ENCODE peak calls at places on chromosomes 2 and 18, in four cellular contexts. J is left ventricle myocardium inferior, W is sigmoid colon, C is tibial artery. T is an unnamed sample. For H3K9me3 and H3K4me1, the result is how much of the 10 kb centered on the place peaks cover.

GRCh38 chr2:216651370-216651881 is 18.2 kb downstream of the IGFBP2 start:
- DNase-seq in J (no peak), W (no peak), C (no peak), T (no peak)

GRCh38 chr2:198006733-198007132 is 202.3 kb downstream of the PLCL1 start:
- DNase-seq in W (no peak), C (no peak), J (no peak), T (no peak)

GRCh38 chr2:134465228-134465627 is 211.4 kb downstream of the MGAT5 start:
- DNase-seq in W (no peak), C (no peak), J (no peak), T (no peak)

GRCh38 chr18:9779630-9780029 is 71.5 kb downstream of the RAB31 start:
- DNase-seq in W (no peak), C (no peak), J (no peak), T (no peak)

GRCh38 chr18:58572181-58572580 is 56.7 kb downstream of the ALPK2 start:
- DNase-seq in W (peak), J (no peak), C (no peak), T (no peak)

GRCh38 chr2:145752091-145752806 is 1232.3 kb upstream of the ZEB2 start:
- DNase-seq in C (peak), W (no peak), J (no peak), T (no peak)

GRCh38 chr2:186456941-186457340 is 29.1 kb upstream of the ZC3H15 start:
- DNase-seq in J (no peak), W (no peak), C (no peak), T (no peak)

GRCh38 chr2:43228341-43228751 is 1.9 kb upstream of the ZFP36L2 start:
- DNase-seq in J (no peak), C (no peak), W (no peak), T (no peak)

GRCh38 chr18:24228661-24229053 is 89.8 kb downstream of the CABYR start:
- DNase-seq in C (no peak), J (no peak), W (no peak), T (no peak)

GRCh38 chr2:20390524-20391123 is 40.0 kb upstream of the PUM2 start:
- DNase-seq in W (no peak), C (no peak), J (no peak), T (no peak)

GRCh38 chr2:218895326-218895725 is 14.7 kb downstream of the WNT10A start:
- DNase-seq in W (no peak), C (no peak), J (no peak), T (peak)

GRCh38 chr2:163753721-163754120 is 17.9 kb upstream of the FIGN start:
- DNase-seq in C (no peak), W (no peak), J (no peak), T (no peak)

GRCh38 chr2:71148506-71149063 is 18.2 kb downstream of the MPHOSPH10 start:
- DNase-seq in J (peak), W (no peak), C (no peak), T (no peak)

GRCh38 chr18:47754311-47755101 is 176.0 kb downstream of the SMAD2 start:
- DNase-seq in J (no peak), W (no peak), C (no peak), T (no peak)

GRCh38 chr2:100405403-100406119 is 11.9 kb downstream of the CHST10 start:
- DNase-seq in J (no peak), C (no peak), W (no peak), T (no peak)

GRCh38 chr2:174485763-174486613 is 841 bp downstream of the GPR155 start:
- DNase-seq in J (peak), C (no peak), W (peak), T (no peak)

GRCh38 chr2:98374958-98375570 is 28.8 kb downstream of the CNGA3 start:
- DNase-seq in J (no peak), C (no peak), W (no peak), T (no peak)

GRCh38 chr18:24530630-24531111 is 70.2 kb downstream of the HRH4 start:
- DNase-seq in W (no peak), C (no peak), J (no peak), T (no peak)

GRCh38 chr18:58501497-58501896 is 127.4 kb downstream of the ALPK2 start:
- DNase-seq in C (no peak), J (no peak), W (no peak), T (no peak)

GRCh38 chr2:195758846-195759245 is 101.8 kb downstream of the SLC39A10 start:
- DNase-seq in W (no peak), J (no peak), C (no peak), T (no peak)

GRCh38 chr2:191376981-191377629 is 131.9 kb downstream of the MYO1B start:
- DNase-seq in W (peak), J (peak), C (peak), T (peak)

GRCh38 chr2:219171231-219171651 is 1.4 kb upstream of the SLC23A3 start:
- DNase-seq in J (peak), C (peak), W (peak), T (peak)

GRCh38 chr2:60411295-60411694 is 142.2 kb downstream of the BCL11A start:
- DNase-seq in W (no peak), J (no peak), C (no peak), T (no peak)

DNA sequence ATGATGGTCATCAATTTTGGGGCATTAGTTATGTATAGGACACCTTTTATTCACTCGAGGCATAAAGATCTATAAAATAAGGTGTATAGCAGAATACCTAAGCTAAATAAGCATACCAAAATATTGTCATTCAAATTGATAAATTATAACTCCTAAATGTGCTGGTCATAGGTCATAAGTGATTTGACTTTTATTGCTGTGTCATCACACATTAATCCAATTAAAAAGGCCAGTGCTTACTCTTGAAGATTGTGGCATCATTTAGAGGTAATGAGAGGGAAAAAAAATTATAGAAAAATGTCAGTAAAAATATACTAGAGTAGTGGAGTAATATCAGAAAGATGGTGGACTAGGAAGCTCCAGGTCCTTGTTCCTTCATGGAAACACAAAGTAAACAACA is 346.9 kb upstream of the LRRTM1 start:
- DNase-seq in W (no peak), C (no peak), J (no peak), T (no peak)
- H3K9me3 ChIP-seq in W (under half), C (under half), J (under half), T (under half)

GRCh38 chr2:135586148-135586547 is 54.9 kb downstream of the R3HDM1 start:
- DNase-seq in W (no peak), C (no peak), J (no peak), T (no peak)

GRCh38 chr2:135582383-135582782 is 51.1 kb downstream of the R3HDM1 start:
- DNase-seq in C (no peak), J (no peak), W (no peak), T (no peak)

GRCh38 chr2:135585586-135585985 is 54.3 kb downstream of the R3HDM1 start:
- DNase-seq in W (no peak), J (no peak), C (no peak), T (no peak)

GRCh38 chr2:135590594-135591290 is 59.5 kb downstream of the R3HDM1 start:
- DNase-seq in W (no peak), J (no peak), C (no peak), T (no peak)

GRCh38 chr2:135587958-135588357 is 56.7 kb downstream of the R3HDM1 start:
- DNase-seq in J (no peak), W (no peak), C (no peak), T (no peak)
- H3K27ac ChIP-seq in J (no peak), W (no peak), C (no peak), T (no peak)

GRCh38 chr2:136492901-136493300 is 272.4 kb upstream of the THSD7B start:
- DNase-seq in W (no peak), J (no peak), C (no peak), T (no peak)
- H3K4me1 ChIP-seq in W (under half), J (under half), C (under half), T (under half)

DNA sequence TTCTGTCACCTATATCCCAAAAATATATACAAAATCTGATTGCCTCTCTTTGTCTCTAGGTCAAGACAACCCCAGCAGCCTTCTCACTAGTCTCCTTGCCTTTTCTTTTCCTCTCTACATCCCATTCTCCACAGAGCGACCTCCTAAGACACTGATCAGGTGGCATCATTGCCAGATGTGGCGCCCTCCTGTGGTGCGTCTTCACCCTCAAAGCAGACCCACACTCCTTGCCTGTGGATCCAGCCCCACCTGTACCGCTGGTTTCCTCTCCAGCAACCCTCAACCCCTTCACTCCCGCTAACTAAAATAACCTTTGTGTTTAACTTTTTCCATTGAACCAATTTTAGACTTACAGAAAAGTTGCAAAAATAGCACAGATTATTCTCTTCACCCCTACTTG is 273.3 kb downstream of the GLI2 start:
- DNase-seq in C (no peak), J (no peak), W (no peak), T (no peak)
- H3K9me3 ChIP-seq in C (under half), J (under half), W (under half), T (under half)

DNA sequence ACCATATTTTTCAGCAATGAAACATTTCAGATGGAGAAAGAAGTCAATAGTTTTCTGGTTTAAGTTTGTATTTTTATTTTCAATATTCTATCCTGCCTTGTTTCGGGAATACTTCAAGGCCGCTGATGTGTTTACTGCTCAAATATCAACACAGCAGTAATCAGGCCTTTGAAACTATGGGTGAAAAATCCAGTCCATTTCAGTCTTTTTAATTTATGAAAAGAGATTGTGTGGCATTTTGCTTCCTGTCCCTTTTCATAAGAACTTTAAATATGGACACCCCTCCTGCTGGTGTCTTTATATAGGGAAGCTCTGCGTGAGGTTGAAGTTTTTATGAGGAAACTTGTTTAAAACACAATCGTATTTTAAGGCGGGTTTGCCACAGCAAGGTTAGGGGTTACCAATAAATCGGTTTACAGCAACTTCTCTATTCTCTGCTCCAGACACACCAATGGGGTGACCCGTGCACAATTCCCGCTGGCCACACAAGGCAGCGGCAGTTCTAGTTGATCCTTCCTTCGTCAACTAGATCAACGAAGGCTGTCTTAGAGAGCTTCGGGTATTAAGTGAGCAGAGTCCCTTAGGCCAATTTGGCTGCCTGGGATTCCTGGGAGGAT is 1.2 kb upstream of the TANC1 start:
- DNase-seq in J (peak), W (no peak), C (no peak), T (no peak)
- H3K27ac ChIP-seq in J (peak), W (peak), C (peak), T (peak)

GRCh38 chr18:76443519-76444435 is 51.3 kb downstream of the ZNF516 start:
- DNase-seq in W (peak), C (no peak), J (no peak), T (peak)
- H3K4me1 ChIP-seq in W (under half), C (under half), J (under half), T (under half)

DNA sequence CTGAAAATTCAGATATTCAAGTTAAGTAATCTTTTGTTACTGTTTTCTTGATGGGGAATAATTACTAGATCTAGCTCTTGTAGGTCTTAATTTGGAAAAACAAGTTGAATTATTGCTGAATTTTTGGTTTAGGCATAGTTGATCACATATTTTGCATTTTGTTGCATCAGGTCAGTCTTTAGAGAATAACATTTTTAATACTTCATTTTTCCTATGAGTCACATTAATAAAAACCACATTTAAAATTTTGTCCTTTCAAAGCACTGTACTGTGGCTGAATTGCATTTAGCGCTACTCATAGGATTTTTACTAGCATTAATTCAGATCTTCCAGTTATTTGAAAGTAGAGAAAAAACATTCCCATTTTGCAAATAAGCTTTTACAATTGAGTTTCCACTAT is 23.2 kb downstream of the MAP4K4 start:
- DNase-seq in W (no peak), J (no peak), C (no peak), T (no peak)
- H3K9me3 ChIP-seq in W (under half), J (under half), C (under half), T (under half)

GRCh38 chr2:109514857-109515256 is 98.9 kb downstream of the SEPTIN10 start:
- DNase-seq in J (no peak), W (no peak), C (no peak), T (no peak)
- H3K27ac ChIP-seq in J (peak), W (peak), C (peak), T (no peak)

DNA sequence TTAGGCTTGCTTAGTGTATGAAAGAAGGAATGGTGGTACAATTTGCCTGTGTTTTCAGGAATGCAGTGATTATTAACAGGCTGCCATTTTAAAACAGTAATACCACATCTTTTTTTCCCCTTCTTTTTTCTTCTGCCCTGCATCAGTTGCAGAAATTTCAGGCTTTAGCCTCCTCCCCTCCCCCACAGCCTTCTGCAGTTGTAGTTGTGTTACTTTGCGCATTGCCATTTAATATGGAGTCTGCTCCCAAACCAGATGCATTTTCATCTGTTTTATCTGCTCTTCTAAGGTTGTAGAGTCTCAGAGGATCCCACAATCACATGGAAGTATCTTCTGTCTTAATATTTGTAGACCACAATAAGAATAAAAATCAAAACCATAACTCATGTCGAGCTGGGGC is 3.8 kb downstream of the ASXL3 start:
- DNase-seq in J (no peak), C (no peak), W (no peak), T (no peak)
- H3K4me1 ChIP-seq in J (half or more), C (under half), W (under half), T (under half)